ENCODE peak calls at places on chromosome 5, in five cellular contexts. One of them, this sample, is unnamed.

GRCh38 chr5:143638654-143639053 is 173.3 kb upstream of the HMHB1 start:
- DNase-seq in left lobe of liver: no peak
- DNase-seq in stimulated activated CD4-positive, alpha-beta T cell treated with anti-CD3 and anti-CD28 coated beads, Interleukin-2, amount 100 ng/mL, for 24 hours: no peak
- DNase-seq in mesenchymal stem cell: no peak
- DNase-seq in MV-4-11: no peak
- DNase-seq in this sample: no peak

GRCh38 chr5:38339446-38339845 is 81.1 kb downstream of the EGFLAM start:
- DNase-seq in stimulated activated CD4-positive, alpha-beta T cell treated with anti-CD3 and anti-CD28 coated beads, Interleukin-2, amount 100 ng/mL, for 24 hours: no peak
- DNase-seq in mesenchymal stem cell: peak
- DNase-seq in left lobe of liver: no peak
- DNase-seq in MV-4-11: no peak
- DNase-seq in this sample: peak

GRCh38 chr5:171521219-171521633 is 101.8 kb downstream of the FGF18 start:
- DNase-seq in MV-4-11: no peak
- DNase-seq in left lobe of liver: no peak
- DNase-seq in mesenchymal stem cell: peak
- DNase-seq in stimulated activated CD4-positive, alpha-beta T cell treated with anti-CD3 and anti-CD28 coated beads, Interleukin-2, amount 100 ng/mL, for 24 hours: no peak
- DNase-seq in this sample: peak

GRCh38 chr5:81949479-81949878 is 22.3 kb upstream of the ATG10 start:
- DNase-seq in stimulated activated CD4-positive, alpha-beta T cell treated with anti-CD3 and anti-CD28 coated beads, Interleukin-2, amount 100 ng/mL, for 24 hours: no peak
- DNase-seq in left lobe of liver: no peak
- DNase-seq in mesenchymal stem cell: no peak
- DNase-seq in MV-4-11: no peak
- DNase-seq in this sample: no peak

GRCh38 chr5:178186417-178186816 is 754 bp downstream of the GMCL2 start:
- DNase-seq in MV-4-11: peak
- DNase-seq in left lobe of liver: no peak
- DNase-seq in mesenchymal stem cell: no peak
- DNase-seq in stimulated activated CD4-positive, alpha-beta T cell treated with anti-CD3 and anti-CD28 coated beads, Interleukin-2, amount 100 ng/mL, for 24 hours: no peak
- DNase-seq in this sample: no peak

GRCh38 chr5:180624630-180625029 is 24.8 kb downstream of the FLT4 start:
- DNase-seq in left lobe of liver: no peak
- DNase-seq in MV-4-11: no peak
- DNase-seq in mesenchymal stem cell: no peak
- DNase-seq in stimulated activated CD4-positive, alpha-beta T cell treated with anti-CD3 and anti-CD28 coated beads, Interleukin-2, amount 100 ng/mL, for 24 hours: no peak
- DNase-seq in this sample: no peak

GRCh38 chr5:134127376-134127861 is 12.9 kb downstream of the TCF7 start:
- DNase-seq in stimulated activated CD4-positive, alpha-beta T cell treated with anti-CD3 and anti-CD28 coated beads, Interleukin-2, amount 100 ng/mL, for 24 hours: peak
- DNase-seq in mesenchymal stem cell: peak
- DNase-seq in MV-4-11: no peak
- DNase-seq in left lobe of liver: no peak
- DNase-seq in this sample: peak

GRCh38 chr5:163894645-163895044 is 389.2 kb downstream of the MAT2B start:
- DNase-seq in mesenchymal stem cell: peak
- DNase-seq in stimulated activated CD4-positive, alpha-beta T cell treated with anti-CD3 and anti-CD28 coated beads, Interleukin-2, amount 100 ng/mL, for 24 hours: no peak
- DNase-seq in left lobe of liver: no peak
- DNase-seq in MV-4-11: peak
- DNase-seq in this sample: peak

GRCh38 chr5:67530609-67531255 is 334.1 kb upstream of the CD180 start:
- DNase-seq in stimulated activated CD4-positive, alpha-beta T cell treated with anti-CD3 and anti-CD28 coated beads, Interleukin-2, amount 100 ng/mL, for 24 hours: no peak
- DNase-seq in left lobe of liver: no peak
- DNase-seq in MV-4-11: no peak
- DNase-seq in mesenchymal stem cell: no peak
- DNase-seq in this sample: no peak

GRCh38 chr5:136228358-136228757 is 35.4 kb upstream of the SMIM32 start:
- DNase-seq in MV-4-11: no peak
- DNase-seq in left lobe of liver: no peak
- DNase-seq in stimulated activated CD4-positive, alpha-beta T cell treated with anti-CD3 and anti-CD28 coated beads, Interleukin-2, amount 100 ng/mL, for 24 hours: no peak
- DNase-seq in mesenchymal stem cell: no peak
- DNase-seq in this sample: no peak

GRCh38 chr5:33146916-33147315 is 293.8 kb upstream of the TARS1 start:
- DNase-seq in left lobe of liver: no peak
- DNase-seq in mesenchymal stem cell: peak
- DNase-seq in stimulated activated CD4-positive, alpha-beta T cell treated with anti-CD3 and anti-CD28 coated beads, Interleukin-2, amount 100 ng/mL, for 24 hours: no peak
- DNase-seq in MV-4-11: no peak
- DNase-seq in this sample: peak

This sample was measured in M059J.